ENCODE peak calls at places on chromosomes 2 and 18, in five cellular contexts. M, G, F, A and T are unnamed samples. For H3K4me1, the result is how much of the 10 kb centered on the place peaks cover.

GRCh38 chr2:121276341-121276740 is 8.7 kb downstream of the TFCP2L1 start:
- DNase-seq in G (no peak), M (no peak), A (no peak), F (no peak), T (no peak)

GRCh38 chr2:170298115-170298514 is 120.2 kb downstream of the MYO3B start:
- DNase-seq in G (no peak), A (no peak), F (no peak), M (no peak), T (no peak)

GRCh38 chr2:97760480-97761049 is 47.2 kb downstream of the ZAP70 start:
- DNase-seq in A (no peak), M (no peak), F (peak), G (no peak), T (no peak)

GRCh38 chr2:200455958-200456421 is 53.9 kb downstream of the KCTD18 start:
- DNase-seq in M (no peak), A (no peak), G (no peak), F (no peak), T (no peak)

GRCh38 chr2:119645173-119645846 is 33.7 kb upstream of the TMEM177 start:
- DNase-seq in M (no peak), F (no peak), G (no peak), A (no peak), T (no peak)

GRCh38 chr18:67266591-67267237 is 249.8 kb downstream of the DSEL start:
- DNase-seq in F (no peak), M (no peak), A (no peak), G (no peak), T (no peak)

GRCh38 chr2:85662899-85663683 is 4.9 kb downstream of the SFTPB start:
- DNase-seq in F (no peak), A (no peak), M (no peak), G (no peak), T (no peak)

GRCh38 chr2:152376968-152377367 is 42.0 kb downstream of the FMNL2 start:
- DNase-seq in G (no peak), F (no peak), A (no peak), M (no peak), T (no peak)

GRCh38 chr18:24679062-24679461 is 218.6 kb downstream of the HRH4 start:
- DNase-seq in M (no peak), F (no peak), A (no peak), G (no peak), T (no peak)

GRCh38 chr18:6001867-6002266 is 106.5 kb upstream of the TMEM200C start:
- DNase-seq in A (no peak), M (no peak), F (no peak), G (no peak), T (no peak)

GRCh38 chr2:159798376-159798724 is 342 bp upstream of the CD302 start:
- DNase-seq in M (no peak), G (no peak), A (no peak), F (no peak), T (no peak)

GRCh38 chr2:195782156-195782555 is 125.1 kb downstream of the SLC39A10 start:
- DNase-seq in F (no peak), M (no peak), A (no peak), G (no peak), T (no peak)

GRCh38 chr2:24010477-24011277 is 792 bp downstream of the MFSD2B start:
- DNase-seq in A (no peak), M (no peak), F (no peak), G (no peak), T (no peak)
- H3K4me3 ChIP-seq in A (peak), M (no peak), F (no peak), G (no peak), T (no peak)

DNA sequence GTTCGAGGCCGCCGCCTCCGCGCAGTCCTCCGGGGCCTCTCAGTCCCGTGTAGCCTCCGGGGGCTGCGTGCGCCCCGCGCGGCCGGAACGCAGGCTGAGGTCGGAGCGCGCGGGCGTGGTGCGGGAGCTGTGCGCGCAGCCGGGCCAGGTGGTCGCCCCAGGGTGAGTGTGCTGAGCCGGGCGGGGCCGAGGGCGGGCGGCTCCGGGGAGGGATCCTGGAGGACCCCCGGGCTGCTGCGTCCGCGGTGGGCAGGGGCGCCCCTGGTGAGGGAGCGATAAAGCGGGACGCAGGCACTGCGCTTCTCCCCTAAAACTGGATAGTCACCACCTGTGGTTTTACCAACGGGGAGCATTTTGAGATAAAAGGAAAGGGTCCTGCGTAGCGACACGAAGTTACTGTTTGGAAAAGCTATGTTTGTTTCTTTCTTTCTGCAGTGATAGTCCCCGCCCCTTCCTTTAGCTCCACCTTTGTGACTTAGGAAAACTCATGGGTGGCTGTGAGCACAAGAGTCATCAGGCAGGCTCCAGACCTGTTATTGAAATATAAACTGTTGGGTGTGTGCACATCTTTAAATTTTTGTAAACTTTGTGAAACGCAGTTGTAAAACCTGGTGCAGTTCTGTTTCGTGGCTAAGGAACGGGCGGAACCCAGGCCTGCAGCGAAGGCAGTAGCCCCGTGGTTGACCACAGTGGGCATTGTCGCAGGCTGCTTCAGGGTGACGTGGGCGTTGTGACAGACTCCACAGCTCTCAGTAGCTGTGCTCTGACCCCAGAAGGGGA is 687 bp downstream of the CTDP1 start:
- DNase-seq in M (no peak), G (peak), F (no peak), A (peak), T (peak)
- TF ChIP-seq CTCF in M (no peak), G (no peak), F (peak), A (no peak), T (no peak)

GRCh38 chr2:70121627-70122372 is 34.5 kb downstream of the PCBP1 start:
- DNase-seq in G (no peak), M (peak), F (no peak), A (no peak), T (no peak)
- H3K4me1 ChIP-seq in G (under half), M (under half), F (under half), A (half or more), T (under half)

GRCh38 chr18:74219056-74219455 is 70.7 kb downstream of the TIMM21 start:
- DNase-seq in A (no peak), F (no peak), M (no peak), G (no peak), T (no peak)
- H3K4me3 ChIP-seq in A (no peak), F (no peak), M (no peak), G (no peak), T (no peak)

GRCh38 chr2:50611261-50612020 is 420.5 kb downstream of the NRXN1 start:
- DNase-seq in G (no peak), F (no peak), A (no peak), M (no peak), T (no peak)

GRCh38 chr2:50607746-50608145 is 424.2 kb downstream of the NRXN1 start:
- DNase-seq in F (no peak), A (no peak), M (no peak), G (no peak), T (no peak)

GRCh38 chr2:50606860-50607259 is 425.1 kb downstream of the NRXN1 start:
- DNase-seq in M (no peak), A (no peak), F (no peak), G (no peak), T (no peak)
- TF ChIP-seq CTCF in M (no peak), A (no peak), F (peak), G (no peak), T (peak)

DNA sequence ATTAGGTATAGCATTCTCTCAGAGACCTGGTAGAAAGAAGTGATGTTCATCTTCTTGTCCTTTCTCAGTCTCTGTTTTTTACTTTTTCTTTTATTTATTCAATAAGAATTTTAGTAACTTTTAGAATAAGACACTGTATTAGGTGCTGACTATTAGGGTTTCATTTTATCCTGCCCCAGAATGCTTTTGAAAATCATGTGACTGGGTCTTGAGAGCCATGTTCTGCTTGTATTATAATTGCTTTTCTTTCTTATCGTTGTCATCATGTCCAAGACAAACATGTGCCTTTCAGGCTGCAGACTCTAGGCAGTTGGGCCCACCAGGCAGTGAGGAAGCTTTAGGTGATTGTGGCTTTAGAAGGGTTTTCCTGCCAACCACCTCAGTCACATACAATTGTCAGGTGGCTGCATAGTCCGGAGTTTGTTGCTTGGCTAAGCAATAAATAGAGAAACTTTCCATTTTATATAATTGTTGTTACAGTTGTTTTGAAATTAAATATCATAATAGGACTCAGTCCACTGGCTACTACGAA is 15.1 kb downstream of the GRHL1 start:
- DNase-seq in M (no peak), G (no peak), F (no peak), A (no peak), T (no peak)
- H3K4me1 ChIP-seq in M (under half), G (under half), F (under half), A (under half), T (under half)